ENCODE peak calls at places on chromosomes 13 and 19, in five cellular contexts. G is WERI-Rb-1, P is HAP-1, J is endodermal cell, A is cardiac muscle cell. N is an unnamed sample. For H3K36me3, the result is how much of the 10 kb centered on the place peaks cover.

GRCh38 chr13:29589234-29589633 is 6.3 kb downstream of the SLC7A1 start:
- DNase-seq in G (no peak), P (no peak), J (no peak), A (no peak), N (no peak)

GRCh38 chr19:18397242-18398202 is at the start of gene LRRC25:
- DNase-seq in G (no peak), P (peak), J (peak), A (peak), N (no peak)

GRCh38 chr19:40974633-40975037 is 16.4 kb upstream of the CYP2B6 start:
- DNase-seq in G (peak), P (peak), J (peak), A (peak), N (peak)

GRCh38 chr19:3548594-3548993 is 8.8 kb downstream of the MFSD12 start:
- DNase-seq in G (no peak), P (no peak), J (no peak), A (no peak), N (no peak)

GRCh38 chr13:69199664-69200063 is 908.0 kb upstream of the ATXN8OS start:
- DNase-seq in G (peak), P (no peak), J (peak), A (peak), N (no peak)

GRCh38 chr13:95510950-95511349 is 41.6 kb upstream of the CLDN10 start:
- DNase-seq in G (no peak), P (no peak), J (no peak), A (no peak), N (no peak)

GRCh38 chr19:925087-925911 is 536 bp upstream of the ARID3A start:
- DNase-seq in G (peak), P (peak), J (peak), A (peak), N (peak)

GRCh38 chr19:18385675-18386542 is at the start of gene GDF15:
- DNase-seq in G (peak), P (peak), J (peak), A (peak), N (no peak)

GRCh38 chr13:32001769-32002168 is 29.8 kb upstream of the FRY start:
- DNase-seq in G (no peak), P (no peak), J (no peak), A (no peak), N (no peak)

GRCh38 chr19:38004505-38005223 is 97.7 kb downstream of the SIPA1L3 start:
- DNase-seq in G (peak), P (peak), J (peak), A (peak), N (no peak)

GRCh38 chr19:40512473-40513344 is 45.9 kb downstream of the SPTBN4 start:
- DNase-seq in G (peak), P (no peak), J (peak), A (peak), N (no peak)

GRCh38 chr13:27917121-27917947 is 2.5 kb upstream of the PDX1 start:
- DNase-seq in G (no peak), P (no peak), J (peak), A (no peak), N (no peak)

GRCh38 chr13:44867825-44868224 is 121.4 kb downstream of the NUFIP1 start:
- DNase-seq in G (no peak), P (no peak), J (no peak), A (no peak), N (no peak)

GRCh38 chr13:111900390-111901180 is 166.4 kb upstream of the SOX1 start:
- DNase-seq in G (no peak), P (no peak), J (peak), A (no peak), N (no peak)

GRCh38 chr13:48265217-48265815 is 32.3 kb downstream of the ITM2B start:
- DNase-seq in G (no peak), P (no peak), J (no peak), A (no peak), N (no peak)

GRCh38 chr13:78102121-78102677 is 183.6 kb upstream of the EDNRB start:
- DNase-seq in G (no peak), P (no peak), J (no peak), A (no peak), N (no peak)

GRCh38 chr13:20271441-20271840 is 39.3 kb upstream of the GJB6 start:
- DNase-seq in G (no peak), P (no peak), J (no peak), A (no peak), N (no peak)

GRCh38 chr19:16836115-16836905 is 7.1 kb downstream of the SIN3B start:
- DNase-seq in G (peak), P (no peak), J (peak), A (no peak), N (no peak)

GRCh38 chr13:109145631-109146030 is 516.2 kb downstream of the MYO16 start:
- DNase-seq in G (peak), P (no peak), J (no peak), A (peak), N (no peak)

GRCh38 chr13:42064259-42064658 is 15.8 kb downstream of the DGKH start:
- DNase-seq in G (no peak), P (no peak), J (no peak), A (no peak), N (no peak)

GRCh38 chr19:50719566-50719965 is at the start of gene SHANK1:
- DNase-seq in G (peak), P (peak), J (peak), A (peak), N (no peak)

GRCh38 chr13:98930014-98930625 is 47.7 kb downstream of the DOCK9 start:
- DNase-seq in G (no peak), P (no peak), J (peak), A (no peak), N (no peak)

GRCh38 chr13:103815619-103816018 is 749.4 kb upstream of the SLC10A2 start:
- DNase-seq in G (no peak), P (no peak), J (no peak), A (no peak), N (no peak)

GRCh38 chr19:7940841-7941240 is 2.6 kb downstream of the TIMM44 start:
- DNase-seq in G (no peak), P (no peak), J (no peak), A (no peak), N (no peak)

GRCh38 chr13:111213964-111214726 is 99.0 kb downstream of the ARHGEF7 start:
- DNase-seq in G (no peak), P (no peak), J (no peak), A (peak), N (no peak)

GRCh38 chr19:46487802-46488445 is 7.7 kb downstream of the PNMA8B start:
- DNase-seq in G (peak), P (peak), J (peak), A (peak), N (no peak)

GRCh38 chr19:51926784-51927741 is at the start of gene ZNF613:
- DNase-seq in G (peak), P (peak), J (peak), A (peak), N (peak)

GRCh38 chr13:25701304-25701703 is 329.5 kb downstream of the ATP8A2 start:
- DNase-seq in G (no peak), P (no peak), J (no peak), A (no peak), N (no peak)

GRCh38 chr13:30410705-30411125 is 11.6 kb upstream of the UBE2L5 start:
- DNase-seq in G (no peak), P (no peak), J (no peak), A (no peak), N (no peak)

GRCh38 chr13:100534147-100534818 is 54.3 kb downstream of the GGACT start:
- DNase-seq in G (no peak), P (no peak), J (peak), A (no peak), N (no peak)

GRCh38 chr13:100533588-100534041 is 55.0 kb downstream of the GGACT start:
- DNase-seq in G (no peak), P (no peak), J (peak), A (no peak), N (no peak)

GRCh38 chr13:100536643-100537180 is 51.9 kb downstream of the GGACT start:
- DNase-seq in G (no peak), P (no peak), J (peak), A (no peak), N (no peak)

GRCh38 chr13:100535401-100536135 is 53.0 kb downstream of the GGACT start:
- DNase-seq in G (no peak), P (no peak), J (no peak), A (no peak), N (no peak)

GRCh38 chr13:100534911-100535310 is 53.7 kb downstream of the GGACT start:
- DNase-seq in G (no peak), P (no peak), J (no peak), A (no peak), N (no peak)
- H3K36me3 ChIP-seq in G (under half), P (under half), J (under half), A (under half), N (under half)

DNA sequence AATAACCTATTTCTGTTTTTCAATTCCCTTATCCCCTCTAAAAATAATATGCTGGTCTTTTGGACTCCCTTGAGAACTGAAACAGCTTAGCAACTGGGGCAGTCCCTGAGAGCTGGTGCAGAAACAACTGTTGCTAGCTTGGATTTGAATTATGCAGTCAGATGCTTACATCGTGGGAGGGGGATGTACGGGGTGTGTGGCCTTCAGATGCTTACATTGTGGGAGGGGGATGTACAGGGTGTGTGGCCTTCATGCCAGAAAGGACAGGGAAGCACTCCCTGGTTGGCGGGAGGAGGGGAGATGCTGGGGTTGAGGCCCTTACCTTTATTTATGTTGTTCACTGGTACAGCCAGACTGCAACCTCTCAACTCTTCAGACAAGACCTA is 25.6 kb downstream of the LRCH1 start:
- DNase-seq in G (no peak), P (no peak), J (no peak), A (no peak), N (no peak)
- H3K4me3 ChIP-seq in G (no peak), P (no peak), J (no peak), A (no peak), N (no peak)

GRCh38 chr13:59423708-59424355 is 739.9 kb downstream of the DIAPH3 start:
- DNase-seq in G (no peak), P (no peak), J (no peak), A (no peak), N (no peak)
- H3K36me3 ChIP-seq in G (under half), P (under half), J (under half), A (under half), N (under half)

GRCh38 chr13:101916108-101916757 is 463.8 kb downstream of the ITGBL1 start:
- DNase-seq in G (peak), P (no peak), J (peak), A (peak), N (no peak)

GRCh38 chr13:101916758-101917474 is 464.4 kb downstream of the ITGBL1 start:
- DNase-seq in G (no peak), P (no peak), J (peak), A (peak), N (no peak)

GRCh38 chr13:101915755-101916107 is 463.3 kb downstream of the ITGBL1 start:
- DNase-seq in G (peak), P (no peak), J (no peak), A (no peak), N (no peak)

GRCh38 chr13:101917475-101917810 is 465.0 kb downstream of the ITGBL1 start:
- DNase-seq in G (peak), P (no peak), J (peak), A (no peak), N (no peak)

GRCh38 chr13:101915333-101915732 is 462.9 kb downstream of the ITGBL1 start:
- DNase-seq in G (no peak), P (no peak), J (no peak), A (no peak), N (no peak)
- H3K4me3 ChIP-seq in G (peak), P (no peak), J (no peak), A (no peak), N (no peak)

GRCh38 chr13:113835461-113836274 is 28.2 kb downstream of the GAS6 start:
- DNase-seq in G (peak), P (no peak), J (no peak), A (no peak), N (no peak)
- H3K36me3 ChIP-seq in G (under half), P (under half), J (under half), A (under half), N (under half)

GRCh38 chr19:43489979-43490599 is 14.5 kb downstream of the PHLDB3 start:
- DNase-seq in G (no peak), P (no peak), J (no peak), A (no peak), N (no peak)
- H3K4me3 ChIP-seq in G (no peak), P (no peak), J (no peak), A (no peak), N (no peak)

GRCh38 chr19:15372891-15373301 is 6.7 kb downstream of the AKAP8 start:
- DNase-seq in G (no peak), P (no peak), J (no peak), A (no peak), N (no peak)

GRCh38 chr19:15374796-15375440 is 4.7 kb downstream of the AKAP8 start:
- DNase-seq in G (no peak), P (no peak), J (no peak), A (no peak), N (no peak)

GRCh38 chr19:15372470-15372869 is 7.1 kb downstream of the AKAP8 start:
- DNase-seq in G (no peak), P (peak), J (no peak), A (no peak), N (no peak)

GRCh38 chr19:15374105-15374651 is 5.4 kb downstream of the AKAP8 start:
- DNase-seq in G (no peak), P (no peak), J (no peak), A (no peak), N (no peak)

GRCh38 chr19:15373644-15374043 is 5.9 kb downstream of the AKAP8 start:
- DNase-seq in G (no peak), P (no peak), J (no peak), A (no peak), N (no peak)
- H3K36me3 ChIP-seq in G (half or more), P (half or more), J (under half), A (under half), N (under half)